ENCODE peak calls at places on chromosome 12, in four cellular contexts. W is K562, U is HL-60, R is GM12878. M is an unnamed sample.

GRCh38 chr12:61629702-61630101 is 630.5 kb upstream of the USP15 start:
- DNase-seq in W (no peak), U (no peak), R (no peak), M (no peak)

GRCh38 chr12:131007031-131007793 is 53.5 kb downstream of the ADGRD1 start:
- DNase-seq in W (no peak), U (no peak), R (no peak), M (no peak)

GRCh38 chr12:94545937-94546771 is 86.5 kb upstream of the CEP83 start:
- DNase-seq in W (peak), U (peak), R (peak), M (peak)

GRCh38 chr12:15155271-15155670 is 65.9 kb downstream of the RERG start:
- DNase-seq in W (no peak), U (no peak), R (no peak), M (no peak)

GRCh38 chr12:128863957-128864356 is 10.7 kb downstream of the GLT1D1 start:
- DNase-seq in W (no peak), U (no peak), R (no peak), M (no peak)

GRCh38 chr12:100268835-100269564 is 2.0 kb downstream of the SCYL2 start:
- DNase-seq in W (peak), U (peak), R (no peak), M (no peak)

GRCh38 chr12:53985900-53986685 is 1.1 kb downstream of the HOXC10 start:
- DNase-seq in W (no peak), U (peak), R (no peak), M (no peak)

GRCh38 chr12:74964390-74964789 is 245.2 kb downstream of the KCNC2 start:
- DNase-seq in W (no peak), U (no peak), R (no peak), M (no peak)

GRCh38 chr12:109988903-109989302 is 7.3 kb downstream of the GIT2 start:
- DNase-seq in W (no peak), U (no peak), R (no peak), M (no peak)

GRCh38 chr12:75446857-75447256 is 33.7 kb upstream of the GLIPR1 start:
- DNase-seq in W (no peak), U (no peak), R (no peak), M (no peak)

GRCh38 chr12:121804417-121805111 is 755 bp downstream of the SETD1B start:
- DNase-seq in W (peak), U (peak), R (no peak), M (no peak)

GRCh38 chr12:69044887-69045286 is 111.9 kb upstream of the CPM start:
- DNase-seq in W (no peak), U (no peak), R (no peak), M (no peak)

GRCh38 chr12:71710276-71711125 is 24.6 kb downstream of the TMEM19 start:
- DNase-seq in W (peak), U (no peak), R (no peak), M (no peak)

GRCh38 chr12:92208613-92209121 is 63.0 kb upstream of the BTG1 start:
- DNase-seq in W (peak), U (no peak), R (peak), M (no peak)

GRCh38 chr12:14111230-14111865 is 129.9 kb upstream of the GRIN2B start:
- DNase-seq in W (no peak), U (peak), R (peak), M (peak)

GRCh38 chr12:128290938-128291337 is 24.0 kb downstream of the TMEM132C start:
- DNase-seq in W (no peak), U (no peak), R (no peak), M (no peak)

GRCh38 chr12:60279224-60279623 is 683.4 kb downstream of the SLC16A7 start:
- DNase-seq in W (no peak), U (no peak), R (no peak), M (no peak)

GRCh38 chr12:65155784-65156183 is 13.6 kb upstream of the LEMD3 start:
- DNase-seq in W (peak), U (no peak), R (peak), M (no peak)

GRCh38 chr12:132395192-132395907 is 66.0 kb upstream of the GALNT9 start:
- DNase-seq in W (no peak), U (no peak), R (no peak), M (no peak)

GRCh38 chr12:18146375-18146774 is 56.4 kb upstream of the RERGL start:
- DNase-seq in W (no peak), U (peak), R (no peak), M (no peak)
- TF ChIP-seq POLR2AphosphoS5 in W (no peak), U (no peak), R (no peak), M (no peak)

GRCh38 chr12:20024194-20024593 is 344.1 kb upstream of the PDE3A start:
- DNase-seq in W (no peak), U (no peak), R (no peak), M (no peak)
- TF ChIP-seq SPI1 in W (no peak), U (no peak), R (no peak), M (no peak)

GRCh38 chr12:104457746-104458644 is 1.2 kb downstream of the CHST11 start:
- DNase-seq in W (peak), U (peak), R (no peak), M (peak)
- TF ChIP-seq POLR2AphosphoS5 in W (no peak), U (peak), R (peak), M (no peak)

GRCh38 chr12:51884676-51885229 is 3.1 kb upstream of the ANKRD33 start:
- DNase-seq in W (peak), U (no peak), R (no peak), M (no peak)
- TF ChIP-seq SPI1 in W (no peak), U (no peak), R (no peak), M (no peak)

GRCh38 chr12:116600959-116601358 is 41.8 kb downstream of the MAP1LC3B2 start:
- DNase-seq in W (no peak), U (no peak), R (no peak), M (no peak)
- TF ChIP-seq POLR2AphosphoS5 in W (no peak), U (no peak), R (no peak), M (no peak)

GRCh38 chr12:45730842-45731336 is 1.4 kb downstream of the ARID2 start:
- DNase-seq in W (peak), U (no peak), R (no peak), M (no peak)
- TF ChIP-seq SPI1 in W (no peak), U (no peak), R (no peak), M (no peak)

GRCh38 chr12:112795582-112795981 is 4.0 kb downstream of the RPH3A start:
- DNase-seq in W (no peak), U (no peak), R (no peak), M (no peak)

GRCh38 chr12:112800183-112800582 is 8.6 kb downstream of the RPH3A start:
- DNase-seq in W (no peak), U (no peak), R (no peak), M (no peak)

GRCh38 chr12:112801055-112801454 is 9.5 kb downstream of the RPH3A start:
- DNase-seq in W (no peak), U (no peak), R (no peak), M (no peak)

GRCh38 chr12:112796067-112796466 is 4.5 kb downstream of the RPH3A start:
- DNase-seq in W (no peak), U (no peak), R (no peak), M (no peak)

DNA sequence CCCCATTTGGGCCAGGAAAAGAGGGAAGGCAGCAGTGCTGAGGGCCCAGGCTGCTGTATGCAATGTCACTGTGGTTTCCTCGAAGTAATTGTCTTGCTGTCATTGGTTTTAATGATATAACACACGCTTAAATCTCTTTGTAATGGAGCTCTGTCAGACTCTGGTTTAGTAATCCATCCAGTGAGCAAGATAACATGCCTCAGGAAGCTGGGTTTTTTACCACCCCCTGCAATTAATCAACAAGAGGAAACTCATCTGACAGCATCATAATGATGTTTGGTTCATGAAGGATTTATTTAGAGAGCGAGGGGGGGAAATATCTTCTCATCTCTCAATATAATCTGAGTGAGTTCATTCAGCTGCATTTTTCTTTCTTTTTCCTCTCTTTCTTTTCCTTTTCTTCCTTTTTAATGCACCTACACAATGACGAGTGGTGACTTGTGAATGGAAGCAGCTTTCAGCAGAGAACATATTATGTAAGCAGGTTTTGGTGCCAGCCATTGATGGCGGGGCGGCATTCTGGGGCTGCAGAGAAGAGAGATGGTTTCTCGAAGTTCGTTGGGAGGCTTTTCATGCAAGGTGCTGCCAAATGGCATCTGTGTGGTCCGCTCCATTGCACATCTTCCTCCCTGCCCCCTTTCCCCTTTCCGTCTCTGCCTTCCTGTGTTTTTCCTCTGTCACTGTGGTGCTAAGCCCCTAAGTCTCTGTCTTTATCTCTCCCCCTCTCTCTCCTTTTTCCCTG is 6.6 kb downstream of the RPH3A start:
- DNase-seq in W (no peak), U (no peak), R (no peak), M (no peak)
- TF ChIP-seq POLR2AphosphoS5 in W (no peak), U (no peak), R (no peak), M (no peak)

DNA sequence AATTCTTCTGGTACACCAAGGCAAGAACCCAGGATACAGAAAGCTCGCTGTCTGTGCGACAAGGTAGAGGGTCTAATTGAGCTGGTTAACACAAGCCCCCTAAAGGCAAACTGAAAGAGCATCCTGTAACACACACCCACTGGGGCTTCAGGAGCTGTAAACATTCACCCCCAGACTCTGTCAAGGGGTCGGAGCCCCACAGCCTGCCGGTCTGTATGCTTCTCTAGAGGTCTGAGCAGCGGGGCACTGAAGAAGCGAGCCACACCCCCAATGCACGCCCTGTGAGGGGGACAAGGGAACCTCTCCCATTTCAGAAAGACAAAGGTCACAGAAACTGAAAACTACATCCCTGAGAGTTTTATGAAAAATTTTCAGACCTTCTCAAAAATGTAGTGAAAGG is 1.3 kb upstream of the IPO8 start:
- DNase-seq in W (no peak), U (no peak), R (no peak), M (no peak)
- TF ChIP-seq SPI1 in W (no peak), U (no peak), R (no peak), M (no peak)

M was measured in GM12891.